ENCODE peak calls at places on chromosome 2, in ten cellular contexts. G, J, Q, L, C, F, N, W, P and A are unnamed samples. For H3K4me1, the result is how much of the 10 kb centered on the place peaks cover.

GRCh38 chr2:207768891-207769596 is 662 bp downstream of the FZD5 start:
- DNase-seq in G (peak), J (peak), Q (peak), L (peak), C (no peak), F (no peak), N (no peak), W (no peak), P (peak), A (peak)

GRCh38 chr2:187575081-187576067 is 21.1 kb upstream of the TFPI start:
- DNase-seq in G (no peak), J (no peak), Q (no peak), L (no peak), C (no peak), F (no peak), N (no peak), W (no peak), P (no peak), A (no peak)

GRCh38 chr2:55862673-55863390 is 60.8 kb downstream of the EFEMP1 start:
- DNase-seq in G (peak), J (peak), Q (no peak), L (no peak), C (peak), F (no peak), N (no peak), W (peak), P (no peak), A (peak)

GRCh38 chr2:47741101-47741500 is 41.8 kb upstream of the MSH6 start:
- DNase-seq in G (no peak), J (no peak), Q (no peak), L (no peak), C (no peak), F (no peak), N (no peak), W (no peak), P (no peak), A (no peak)

GRCh38 chr2:23523651-23524260 is 138.8 kb downstream of the KLHL29 start:
- DNase-seq in G (no peak), J (no peak), Q (no peak), L (peak), C (no peak), F (no peak), N (no peak), W (peak), P (no peak), A (peak)

GRCh38 chr2:64943387-64944150 is 45.6 kb upstream of the SLC1A4 start:
- DNase-seq in G (no peak), J (peak), Q (no peak), L (no peak), C (peak), F (no peak), N (peak), W (peak), P (peak), A (peak)

GRCh38 chr2:113910110-113910717 is 20.3 kb downstream of the ACTR3 start:
- DNase-seq in G (no peak), J (no peak), Q (no peak), L (no peak), C (no peak), F (no peak), N (no peak), W (no peak), P (no peak), A (no peak)

GRCh38 chr2:224930990-224931389 is 111.3 kb downstream of the DOCK10 start:
- DNase-seq in G (no peak), J (no peak), Q (no peak), L (no peak), C (no peak), F (no peak), N (no peak), W (no peak), P (no peak), A (no peak)

GRCh38 chr2:12501469-12502147 is 215.1 kb upstream of the TRIB2 start:
- DNase-seq in G (peak), J (no peak), Q (no peak), L (peak), C (no peak), F (peak), N (no peak), W (no peak), P (no peak), A (peak)

GRCh38 chr2:174690026-174690425 is 74.2 kb downstream of the CHRNA1 start:
- DNase-seq in G (no peak), J (no peak), Q (no peak), L (no peak), C (no peak), F (no peak), N (no peak), W (no peak), P (no peak), A (no peak)

GRCh38 chr2:174683392-174683759 is 80.9 kb downstream of the CHRNA1 start:
- DNase-seq in G (no peak), J (peak), Q (no peak), L (no peak), C (no peak), F (no peak), N (no peak), W (no peak), P (no peak), A (no peak)

GRCh38 chr2:174682578-174683391 is 81.5 kb downstream of the CHRNA1 start:
- DNase-seq in G (peak), J (peak), Q (no peak), L (peak), C (peak), F (no peak), N (no peak), W (peak), P (no peak), A (peak)

GRCh38 chr2:174688079-174688478 is 76.2 kb downstream of the CHRNA1 start:
- DNase-seq in G (no peak), J (no peak), Q (no peak), L (no peak), C (no peak), F (no peak), N (no peak), W (no peak), P (no peak), A (no peak)

GRCh38 chr2:174686430-174686829 is 77.8 kb downstream of the CHRNA1 start:
- DNase-seq in G (no peak), J (no peak), Q (no peak), L (no peak), C (no peak), F (no peak), N (no peak), W (no peak), P (no peak), A (no peak)
- H3K4me1 ChIP-seq in G (under half), J (under half), Q (under half), L (under half), C (under half), F (under half), N (under half), W (under half), P (under half), A (under half)

GRCh38 chr2:212177724-212178123 is 360.9 kb downstream of the ERBB4 start:
- DNase-seq in G (no peak), J (no peak), Q (no peak), L (no peak), C (no peak), F (no peak), N (no peak), W (no peak), P (peak), A (no peak)
- TF ChIP-seq EP300 in G (no peak), J (no peak), Q (no peak), L (no peak), C (no peak), F (no peak), N (no peak), W (no peak), P (no peak), A (no peak)

GRCh38 chr2:160993543-160994090 is 166.6 kb upstream of the TANK start:
- DNase-seq in G (no peak), J (no peak), Q (no peak), L (no peak), C (no peak), F (no peak), N (no peak), W (no peak), P (no peak), A (no peak)
- TF ChIP-seq POLR2A in G (no peak), J (no peak), Q (no peak), L (no peak), C (no peak), F (no peak), N (no peak), W (no peak), P (no peak), A (no peak)

GRCh38 chr2:128308889-128309288 is 9.8 kb downstream of the HS6ST1 start:
- DNase-seq in G (no peak), J (no peak), Q (no peak), L (no peak), C (no peak), F (no peak), N (no peak), W (no peak), P (no peak), A (no peak)

GRCh38 chr2:128310761-128311160 is 7.9 kb downstream of the HS6ST1 start:
- DNase-seq in G (no peak), J (no peak), Q (no peak), L (no peak), C (no peak), F (no peak), N (peak), W (no peak), P (no peak), A (peak)

GRCh38 chr2:128310094-128310716 is 8.5 kb downstream of the HS6ST1 start:
- DNase-seq in G (no peak), J (no peak), Q (no peak), L (no peak), C (no peak), F (no peak), N (peak), W (peak), P (no peak), A (no peak)

GRCh38 chr2:128308284-128308731 is 10.4 kb downstream of the HS6ST1 start:
- DNase-seq in G (peak), J (no peak), Q (no peak), L (no peak), C (no peak), F (no peak), N (peak), W (peak), P (no peak), A (peak)

GRCh38 chr2:128309341-128310093 is 9.2 kb downstream of the HS6ST1 start:
- DNase-seq in G (no peak), J (no peak), Q (peak), L (peak), C (peak), F (no peak), N (peak), W (peak), P (peak), A (peak)
- H3K4me1 ChIP-seq in G (under half), J (under half), Q (under half), L (under half), C (half or more), F (under half), N (half or more), W (half or more), P (half or more), A (half or more)

GRCh38 chr2:144798019-144798418 is 278.1 kb upstream of the ZEB2 start:
- DNase-seq in G (no peak), J (no peak), Q (no peak), L (no peak), C (no peak), F (no peak), N (no peak), W (no peak), P (no peak), A (no peak)
- TF ChIP-seq EP300 in G (no peak), J (no peak), Q (no peak), L (no peak), C (no peak), F (no peak), N (no peak), W (no peak), P (no peak), A (no peak)

DNA sequence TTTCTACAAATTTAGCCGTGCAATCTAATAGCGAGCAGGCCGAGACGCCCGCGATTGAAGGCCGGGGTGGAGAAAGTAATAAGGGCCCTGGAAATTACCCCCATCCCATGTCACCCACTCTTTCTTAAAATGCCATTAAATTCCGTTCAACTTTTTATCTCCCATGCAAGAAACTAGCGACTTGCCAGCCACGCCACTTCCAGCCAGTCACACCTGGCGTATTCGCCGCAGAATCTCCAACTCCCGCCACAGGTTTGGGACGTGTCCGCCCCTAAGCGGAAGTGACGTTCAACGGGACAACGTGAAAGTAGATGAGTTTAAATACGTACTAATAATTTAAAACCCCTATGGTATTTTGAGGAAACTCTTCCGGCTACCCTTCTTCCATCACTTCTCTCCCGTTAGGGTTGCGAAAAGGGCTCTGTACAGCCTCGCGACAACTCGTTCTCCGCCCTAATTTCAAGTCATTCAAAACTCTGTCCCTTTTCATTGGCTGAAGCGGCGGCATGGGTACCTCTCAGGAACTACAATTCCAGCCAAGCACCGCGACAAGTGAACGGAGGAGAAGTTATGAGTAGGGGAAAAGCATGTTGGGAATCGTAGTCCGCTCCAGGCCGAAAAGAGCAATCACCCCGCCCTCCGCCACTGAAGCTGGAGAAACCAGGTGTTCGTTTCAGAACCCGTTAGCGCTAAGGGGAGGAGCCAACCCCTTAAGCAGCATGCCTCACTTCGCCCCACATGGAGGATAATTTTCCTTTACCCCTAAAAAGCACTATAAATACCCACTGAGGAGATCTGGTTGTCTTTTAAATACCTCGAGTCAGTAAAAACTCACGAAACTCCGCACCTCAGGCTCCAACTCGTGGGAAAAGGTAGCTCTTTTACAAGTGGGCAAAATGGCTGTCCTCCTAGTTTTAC is at the start of gene ZRANB3:
- DNase-seq in G (peak), J (peak), Q (peak), L (peak), C (peak), F (peak), N (peak), W (peak), P (peak), A (peak)
- TF ChIP-seq POLR2A in G (no peak), J (peak), Q (peak), L (no peak), C (no peak), F (peak), N (no peak), W (peak), P (peak), A (no peak)

GRCh38 chr2:98869272-98869641 is 66.8 kb downstream of the CRACDL start:
- DNase-seq in G (no peak), J (no peak), Q (no peak), L (peak), C (peak), F (no peak), N (peak), W (no peak), P (peak), A (no peak)

GRCh38 chr2:98867539-98868309 is 68.3 kb downstream of the CRACDL start:
- DNase-seq in G (no peak), J (no peak), Q (no peak), L (no peak), C (no peak), F (no peak), N (no peak), W (no peak), P (no peak), A (no peak)

GRCh38 chr2:98869868-98870267 is 66.2 kb downstream of the CRACDL start:
- DNase-seq in G (no peak), J (no peak), Q (no peak), L (peak), C (peak), F (no peak), N (peak), W (no peak), P (no peak), A (no peak)

GRCh38 chr2:98870516-98871158 is 65.4 kb downstream of the CRACDL start:
- DNase-seq in G (no peak), J (no peak), Q (no peak), L (no peak), C (no peak), F (no peak), N (no peak), W (no peak), P (no peak), A (no peak)

GRCh38 chr2:98868548-98869271 is 67.3 kb downstream of the CRACDL start:
- DNase-seq in G (no peak), J (no peak), Q (no peak), L (peak), C (no peak), F (no peak), N (no peak), W (no peak), P (peak), A (no peak)
- H3K4me1 ChIP-seq in G (under half), J (under half), Q (under half), L (under half), C (under half), F (under half), N (under half), W (under half), P (under half), A (under half)

DNA sequence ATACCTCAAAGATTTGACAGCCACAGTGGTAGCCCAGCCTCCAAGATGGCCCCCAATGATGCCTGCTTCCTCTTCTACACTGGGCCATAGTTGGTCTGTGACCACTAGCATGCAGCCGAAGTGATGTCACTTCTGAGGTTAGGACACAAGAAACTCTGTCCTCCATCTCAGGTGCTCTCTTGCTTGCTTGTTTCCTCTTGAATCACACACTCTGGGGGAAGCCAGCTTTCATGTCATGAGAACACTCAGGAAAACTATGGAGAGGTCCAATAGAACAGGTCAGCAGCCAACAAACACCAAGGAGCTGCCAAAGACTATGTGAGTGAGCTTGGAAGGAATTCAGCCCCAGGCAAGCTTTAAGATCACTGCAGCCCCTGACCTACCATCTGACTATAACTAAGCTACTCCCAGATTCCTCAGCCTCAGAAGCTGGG is 3.3 kb upstream of the ADAM17 start:
- DNase-seq in G (no peak), J (no peak), Q (no peak), L (no peak), C (no peak), F (no peak), N (no peak), W (no peak), P (no peak), A (no peak)
- TF ChIP-seq EP300 in G (no peak), J (no peak), Q (no peak), L (no peak), C (no peak), F (no peak), N (no peak), W (no peak), P (no peak), A (no peak)

DNA sequence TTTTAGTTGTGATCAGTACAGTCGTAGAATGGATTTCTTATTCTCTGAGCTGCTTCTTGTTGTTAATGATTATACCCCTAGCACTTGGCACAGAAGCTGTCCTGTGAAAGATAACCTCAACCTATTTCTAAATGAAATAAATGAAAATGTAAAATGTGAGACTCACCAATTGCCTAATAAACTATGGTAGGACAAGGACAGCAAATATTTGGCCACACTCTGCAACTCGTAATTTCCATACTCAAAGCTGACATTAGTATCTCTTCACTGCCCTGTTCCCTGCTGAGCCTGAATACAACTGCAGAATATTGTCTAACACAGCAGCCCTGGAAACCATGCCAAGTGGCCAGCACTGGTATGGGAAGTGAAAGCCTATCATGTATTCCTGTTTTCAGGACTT is 34.5 kb downstream of the TMEM182 start:
- DNase-seq in G (no peak), J (no peak), Q (no peak), L (no peak), C (no peak), F (no peak), N (no peak), W (no peak), P (peak), A (no peak)
- TF ChIP-seq POLR2A in G (no peak), J (no peak), Q (no peak), L (no peak), C (no peak), F (no peak), N (no peak), W (no peak), P (no peak), A (no peak)

GRCh38 chr2:196163285-196163684 is 8.1 kb downstream of the STK17B start:
- DNase-seq in G (no peak), J (no peak), Q (no peak), L (no peak), C (no peak), F (no peak), N (no peak), W (no peak), P (no peak), A (no peak)
- H3K4me1 ChIP-seq in G (under half), J (under half), Q (under half), L (under half), C (under half), F (under half), N (under half), W (under half), P (under half), A (under half)